ENCODE peak calls at places on chromosomes 7 and 10, in four cellular contexts. P is IMR-90, J is spleen, U is ovary. Y is an unnamed sample.

GRCh38 chr7:98930464-98930863 is 52.1 kb downstream of the TRRAP start:
- DNase-seq in P (no peak), J (no peak), U (no peak), Y (no peak)

GRCh38 chr7:106344206-106344605 is 59.4 kb upstream of the NAMPT start:
- DNase-seq in P (no peak), U (no peak), J (no peak), Y (no peak)

GRCh38 chr10:118542789-118543188 is 52.7 kb downstream of the PRLHR start:
- DNase-seq in P (no peak), U (no peak), J (no peak), Y (no peak)

GRCh38 chr10:86654411-86655172 is at the start of gene OPN4:
- DNase-seq in P (peak; percentile 67), J (peak; percentile 68), U (peak; percentile 14), Y (no peak)

GRCh38 chr7:48421357-48421756 is 250.1 kb downstream of the ABCA13 start:
- DNase-seq in J (no peak), U (no peak), P (peak; percentile 53), Y (no peak)

GRCh38 chr7:64045301-64046040 is at the start of gene ZNF727:
- DNase-seq in U (peak; percentile 72), P (no peak), J (peak; percentile 74), Y (peak; percentile 58)

GRCh38 chr10:80163741-80164341 is 31.3 kb downstream of the PLAC9 start:
- DNase-seq in P (peak; percentile 90), J (no peak), U (no peak), Y (no peak)

GRCh38 chr7:43850348-43851116 is 18.8 kb downstream of the MRPS24 start:
- DNase-seq in J (no peak), U (no peak), P (no peak), Y (no peak)

GRCh38 chr10:61262486-61263261 is 190.5 kb downstream of the TMEM26 start:
- DNase-seq in U (no peak), J (no peak), P (peak; percentile 86), Y (no peak)

GRCh38 chr10:90222372-90222771 is 521.0 kb downstream of the KIF20B start:
- DNase-seq in J (no peak), P (peak; percentile 80), U (no peak), Y (no peak)

GRCh38 chr7:109986701-109987100 is 1104.2 kb upstream of the LRRN3 start:
- DNase-seq in U (no peak), J (no peak), P (no peak), Y (no peak)

GRCh38 chr7:54788664-54789063 is 29.7 kb upstream of the SEC61G start:
- DNase-seq in J (no peak), U (peak; percentile 57), P (peak; percentile 96), Y (peak; percentile 49)

GRCh38 chr7:153503093-153503492 is 549.1 kb upstream of the DPP6 start:
- DNase-seq in U (no peak), J (no peak), P (no peak), Y (no peak)

GRCh38 chr7:140723002-140723401 is 26.5 kb downstream of the NDUFB2 start:
- DNase-seq in J (no peak), P (no peak), U (no peak), Y (no peak)

GRCh38 chr10:78972947-78973900 is 95.5 kb upstream of the ZMIZ1 start:
- DNase-seq in P (peak; percentile 95), U (peak; percentile 86), J (peak; percentile 89), Y (peak; percentile 68)

GRCh38 chr10:122637371-122637770 is 62.3 kb downstream of the C10orf120 start:
- DNase-seq in J (no peak), U (peak; percentile 36), P (no peak), Y (no peak)

GRCh38 chr10:5447611-5448071 is 35.3 kb downstream of the NET1 start:
- DNase-seq in U (no peak), P (peak; percentile 14), J (no peak), Y (no peak)

GRCh38 chr10:59719374-59719773 is 9.7 kb upstream of the SLC16A9 start:
- DNase-seq in P (no peak), J (no peak), U (no peak), Y (no peak)

GRCh38 chr7:150401861-150402631 is 22.9 kb downstream of the ZNF775 start:
- DNase-seq in P (no peak), J (no peak), U (no peak), Y (no peak)

GRCh38 chr7:1101580-1102431 is 13.9 kb downstream of the GPER1 start:
- DNase-seq in J (peak; percentile 65), P (no peak), U (no peak), Y (no peak)

GRCh38 chr10:30491204-30491603 is 57.2 kb downstream of the MAP3K8 start:
- DNase-seq in P (peak; percentile 40), U (no peak), J (no peak), Y (no peak)

GRCh38 chr7:46955526-46955925 is 626.4 kb downstream of the TNS3 start:
- DNase-seq in U (no peak), P (no peak), J (no peak), Y (no peak)

GRCh38 chr10:8829592-8829991 is 775.1 kb downstream of the GATA3 start:
- DNase-seq in P (no peak), U (no peak), J (no peak), Y (no peak)

GRCh38 chr10:60495357-60495756 is 105.7 kb upstream of the ANK3 start:
- DNase-seq in P (peak; percentile 28), J (no peak), U (no peak), Y (no peak)

GRCh38 chr10:64416011-64416410 is 894.8 kb downstream of the REEP3 start:
- DNase-seq in P (no peak), U (no peak), J (no peak), Y (no peak)

GRCh38 chr10:44995581-44995913 is 5.2 kb upstream of the ZNF22 start:
- DNase-seq in U (no peak), P (no peak), J (no peak), Y (no peak)

GRCh38 chr10:20898851-20899250 is 1.7 kb upstream of the NEBL start:
- DNase-seq in U (no peak), P (no peak), J (no peak), Y (no peak)

GRCh38 chr7:80309377-80309776 is 174.7 kb downstream of the GNAI1 start:
- DNase-seq in J (no peak), P (no peak), U (no peak), Y (no peak)
- TF ChIP-seq POLR2A in J (no peak), P (no peak), U (no peak), Y (no peak)

GRCh38 chr10:22542773-22543172 is 171.6 kb downstream of the PIP4K2A start:
- DNase-seq in U (no peak), J (no peak), P (no peak), Y (no peak)
- H3K36me3 ChIP-seq in U (no peaks in the 10 kb centered on the region), J (peaks cover 83% of the 10 kb centered on the region), P (peaks cover 33% of the 10 kb centered on the region), Y (no peaks in the 10 kb centered on the region)

GRCh38 chr7:26864309-26865093 is at the start of gene SKAP2:
- DNase-seq in J (peak; percentile 99), P (peak; percentile 99), U (peak; percentile 99), Y (peak; percentile 99)
- TF ChIP-seq POLR2A in J (peak; percentile 86), P (peak; percentile 85), U (peak; percentile 64), Y (peak; percentile 88)

GRCh38 chr10:17235136-17235535 is 7.1 kb downstream of the VIM start:
- DNase-seq in P (no peak), U (no peak), J (no peak), Y (no peak)
- H3K36me3 ChIP-seq in P (peaks cover 52% of the 10 kb centered on the region), U (no peaks in the 10 kb centered on the region), J (peaks cover 75% of the 10 kb centered on the region), Y (peaks cover 5% of the 10 kb centered on the region)

DNA sequence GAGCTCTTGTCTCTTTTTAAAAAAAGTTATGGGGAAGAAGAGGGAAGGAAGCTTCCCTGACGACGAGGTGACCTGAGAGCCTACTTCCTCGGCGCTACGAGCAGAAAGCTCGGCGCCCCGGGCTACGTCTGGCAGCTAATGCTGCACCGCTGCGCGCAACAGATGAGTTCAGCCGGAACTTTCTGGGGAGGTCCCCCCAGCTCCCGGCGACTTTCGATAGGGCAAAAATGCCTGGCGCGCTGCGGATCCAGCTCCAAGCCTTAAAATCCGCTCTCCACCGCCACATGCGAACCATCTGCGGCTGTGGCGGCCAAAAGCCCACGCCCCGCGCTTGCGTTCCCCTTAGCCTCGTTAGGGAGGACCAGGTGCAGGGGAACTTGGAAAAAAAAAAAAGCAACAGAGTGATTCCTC is 620 bp downstream of the P4HA1 start:
- DNase-seq in P (peak; percentile 60), U (peak; percentile 68), J (peak; percentile 94), Y (peak; percentile 73)
- TF ChIP-seq POLR2A in P (no peak), U (no peak), J (no peak), Y (peak; percentile 33)

GRCh38 chr7:105213619-105214018 is 175.1 kb downstream of the SRPK2 start:
- DNase-seq in U (no peak), P (no peak), J (no peak), Y (no peak)

GRCh38 chr7:105209433-105209832 is 179.3 kb downstream of the SRPK2 start:
- DNase-seq in J (no peak), U (no peak), P (no peak), Y (no peak)

GRCh38 chr7:105210721-105211205 is 178.0 kb downstream of the SRPK2 start:
- DNase-seq in P (no peak), J (no peak), U (peak; percentile 22), Y (no peak)

GRCh38 chr7:105209870-105210269 is 178.9 kb downstream of the SRPK2 start:
- DNase-seq in U (no peak), J (no peak), P (peak; percentile 20), Y (no peak)

DNA sequence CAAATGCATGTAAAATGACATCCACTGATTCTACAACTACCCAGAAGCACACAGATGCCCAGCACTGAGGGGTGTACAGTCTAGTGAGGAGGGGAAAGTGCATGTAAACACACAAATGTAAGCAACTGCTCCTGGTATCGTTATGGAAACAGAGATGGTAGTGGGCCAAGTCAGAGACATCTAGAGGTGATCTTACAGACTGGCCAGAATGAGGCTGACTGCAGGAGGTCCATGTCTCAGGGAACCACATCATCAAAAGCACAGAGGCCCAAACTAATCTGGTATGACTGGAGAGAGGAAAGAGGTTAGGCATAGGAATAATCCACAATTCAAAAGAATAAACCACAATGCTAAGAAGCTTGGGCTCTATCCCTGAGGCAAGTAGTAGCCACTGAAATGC is 176.5 kb downstream of the SRPK2 start:
- DNase-seq in J (no peak), P (no peak), U (no peak), Y (no peak)
- H3K36me3 ChIP-seq in J (no peaks in the 10 kb centered on the region), P (no peaks in the 10 kb centered on the region), U (no peaks in the 10 kb centered on the region), Y (no peaks in the 10 kb centered on the region)

DNA sequence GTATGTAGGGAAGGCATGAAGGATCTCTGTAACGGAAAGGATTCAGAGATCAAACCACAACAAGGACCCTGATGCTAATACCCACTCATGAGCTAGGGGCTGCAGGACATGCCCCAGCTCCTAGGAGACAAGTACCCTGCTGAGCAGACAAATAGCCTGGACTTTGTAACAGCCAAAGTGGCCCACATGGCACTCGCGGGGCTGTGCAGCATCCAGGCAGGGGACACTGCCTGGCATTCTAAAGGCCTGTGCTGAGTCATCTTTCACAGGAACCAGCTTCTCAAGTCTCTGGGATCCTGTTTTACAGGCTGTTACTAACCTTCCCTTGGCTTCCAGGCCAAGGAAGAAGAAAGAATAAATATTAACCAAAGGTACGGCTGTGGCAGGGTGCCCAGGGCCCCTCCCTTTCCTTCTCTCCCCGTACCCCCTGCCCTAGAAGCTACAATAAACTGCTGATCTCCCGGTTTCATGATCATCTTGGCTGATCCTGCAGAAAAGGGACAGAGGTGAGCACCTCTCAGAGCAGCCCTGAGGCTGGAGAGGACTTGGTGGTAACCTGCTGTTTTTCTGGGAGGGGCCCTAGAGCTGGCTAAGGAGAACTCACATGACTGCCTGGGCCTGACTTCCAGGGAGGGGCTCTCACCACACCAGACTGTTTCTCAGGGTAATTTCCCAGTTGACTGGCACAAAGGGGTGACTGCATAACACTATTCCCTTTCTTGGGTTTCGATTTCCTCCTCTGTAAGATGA is 4.2 kb upstream of the RPEL1 start:
- DNase-seq in U (no peak), P (peak; percentile 50), J (no peak), Y (peak; percentile 91)
- TF ChIP-seq POLR2A in U (no peak), P (no peak), J (no peak), Y (no peak)